ENCODE peak calls at places on chromosomes 6 and 20, in seven cellular contexts. One of them, this sample, is unnamed.

GRCh38 chr6:145789443-145789842 is 25.2 kb downstream of the FBXO30 start:
- DNase-seq in stomach: no peak
- DNase-seq in SK-N-SH: no peak
- DNase-seq in K562: no peak
- DNase-seq in sigmoid colon: no peak
- DNase-seq in esophagus muscularis mucosa: no peak
- DNase-seq in HepG2: no peak
- DNase-seq in this sample: no peak

GRCh38 chr6:118752803-118753202 is 101.4 kb upstream of the CEP85L start:
- DNase-seq in SK-N-SH: no peak
- DNase-seq in esophagus muscularis mucosa: no peak
- DNase-seq in K562: no peak
- DNase-seq in stomach: no peak
- DNase-seq in sigmoid colon: no peak
- DNase-seq in HepG2: no peak
- DNase-seq in this sample: no peak

GRCh38 chr6:160357088-160357487 is 8.9 kb downstream of the SLC22A3 start:
- DNase-seq in K562: no peak
- DNase-seq in HepG2: peak
- DNase-seq in esophagus muscularis mucosa: no peak
- DNase-seq in sigmoid colon: no peak
- DNase-seq in SK-N-SH: no peak
- DNase-seq in stomach: no peak
- DNase-seq in this sample: no peak

GRCh38 chr6:50720623-50721022 is 7.3 kb downstream of the TFAP2D start:
- DNase-seq in sigmoid colon: no peak
- DNase-seq in stomach: no peak
- DNase-seq in SK-N-SH: no peak
- DNase-seq in K562: peak
- DNase-seq in esophagus muscularis mucosa: no peak
- DNase-seq in HepG2: no peak
- DNase-seq in this sample: no peak

GRCh38 chr20:58233881-58234528 is 5.6 kb upstream of the ANKRD60 start:
- DNase-seq in HepG2: peak
- DNase-seq in sigmoid colon: no peak
- DNase-seq in SK-N-SH: peak
- DNase-seq in K562: peak
- DNase-seq in stomach: no peak
- DNase-seq in esophagus muscularis mucosa: peak
- DNase-seq in this sample: peak

GRCh38 chr6:8686077-8686476 is 250.7 kb upstream of the SLC35B3 start:
- DNase-seq in HepG2: no peak
- DNase-seq in SK-N-SH: no peak
- DNase-seq in stomach: no peak
- DNase-seq in esophagus muscularis mucosa: no peak
- DNase-seq in K562: no peak
- DNase-seq in sigmoid colon: no peak
- DNase-seq in this sample: no peak

GRCh38 chr6:41278699-41279405 is 7.6 kb downstream of the TREM1 start:
- DNase-seq in sigmoid colon: no peak
- DNase-seq in esophagus muscularis mucosa: peak
- DNase-seq in stomach: peak
- DNase-seq in K562: peak
- DNase-seq in HepG2: peak
- DNase-seq in SK-N-SH: peak
- DNase-seq in this sample: peak

GRCh38 chr6:169654590-169655391 is 47.0 kb downstream of the WDR27 start:
- DNase-seq in SK-N-SH: peak
- DNase-seq in K562: no peak
- DNase-seq in stomach: peak
- DNase-seq in esophagus muscularis mucosa: no peak
- DNase-seq in sigmoid colon: peak
- DNase-seq in HepG2: no peak
- DNase-seq in this sample: peak

GRCh38 chr6:167824591-167825041 is 2.1 kb upstream of the AFDN start:
- DNase-seq in stomach: no peak
- DNase-seq in SK-N-SH: no peak
- DNase-seq in K562: peak
- DNase-seq in esophagus muscularis mucosa: no peak
- DNase-seq in HepG2: no peak
- DNase-seq in sigmoid colon: peak
- DNase-seq in this sample: no peak

GRCh38 chr6:133887478-133887877 is 1.4 kb upstream of the TCF21 start:
- DNase-seq in K562: no peak
- DNase-seq in esophagus muscularis mucosa: no peak
- DNase-seq in sigmoid colon: no peak
- DNase-seq in SK-N-SH: no peak
- DNase-seq in stomach: no peak
- DNase-seq in HepG2: no peak
- DNase-seq in this sample: no peak

GRCh38 chr6:109349419-109349987 is 32.8 kb downstream of the CD164 start:
- DNase-seq in SK-N-SH: peak
- DNase-seq in esophagus muscularis mucosa: peak
- DNase-seq in K562: peak
- DNase-seq in sigmoid colon: no peak
- DNase-seq in HepG2: peak
- DNase-seq in stomach: peak
- DNase-seq in this sample: peak

GRCh38 chr6:118263929-118264486 is 284.1 kb upstream of the PLN start:
- DNase-seq in SK-N-SH: peak
- DNase-seq in HepG2: peak
- DNase-seq in stomach: no peak
- DNase-seq in sigmoid colon: no peak
- DNase-seq in K562: no peak
- DNase-seq in esophagus muscularis mucosa: no peak
- DNase-seq in this sample: no peak

GRCh38 chr6:158803733-158804143 is 15.4 kb downstream of the EZR start:
- DNase-seq in K562: no peak
- DNase-seq in esophagus muscularis mucosa: no peak
- DNase-seq in sigmoid colon: no peak
- DNase-seq in stomach: peak
- DNase-seq in SK-N-SH: no peak
- DNase-seq in HepG2: no peak
- DNase-seq in this sample: no peak
- H3K27ac ChIP-seq in K562: peak
- H3K27ac ChIP-seq in esophagus muscularis mucosa: peak
- H3K27ac ChIP-seq in sigmoid colon: no peak
- H3K27ac ChIP-seq in stomach: peak
- H3K27ac ChIP-seq in SK-N-SH: peak
- H3K27ac ChIP-seq in HepG2: peak
- H3K27ac ChIP-seq in this sample: peak

DNA sequence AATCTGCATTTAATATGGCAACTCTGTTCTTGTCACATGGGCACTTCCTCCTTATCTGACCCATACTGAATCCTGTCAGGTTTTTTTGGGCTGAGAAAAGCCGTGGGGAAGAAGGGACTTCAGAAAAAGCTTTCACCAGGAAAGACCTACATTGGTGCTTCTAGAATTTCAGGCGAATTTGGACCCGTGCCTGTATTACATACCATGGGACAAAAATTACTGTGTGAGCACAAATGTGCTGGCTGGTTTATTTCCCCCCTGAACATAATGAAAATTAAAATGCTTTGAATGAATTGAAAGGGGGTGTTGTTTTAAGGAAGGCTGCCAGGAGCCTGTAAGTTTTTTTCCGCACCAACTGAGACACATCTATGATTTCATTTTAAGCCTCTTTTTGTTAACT is 29.6 kb downstream of the CAP2 start:
- DNase-seq in stomach: no peak
- DNase-seq in sigmoid colon: no peak
- DNase-seq in esophagus muscularis mucosa: peak
- DNase-seq in HepG2: no peak
- DNase-seq in K562: no peak
- DNase-seq in SK-N-SH: no peak
- DNase-seq in this sample: no peak
- TF ChIP-seq EP300 in stomach: no peak
- TF ChIP-seq EP300 in sigmoid colon: no peak
- TF ChIP-seq EP300 in esophagus muscularis mucosa: no peak
- TF ChIP-seq EP300 in HepG2: no peak
- TF ChIP-seq EP300 in K562: no peak
- TF ChIP-seq EP300 in SK-N-SH: no peak
- TF ChIP-seq EP300 in this sample: no peak

DNA sequence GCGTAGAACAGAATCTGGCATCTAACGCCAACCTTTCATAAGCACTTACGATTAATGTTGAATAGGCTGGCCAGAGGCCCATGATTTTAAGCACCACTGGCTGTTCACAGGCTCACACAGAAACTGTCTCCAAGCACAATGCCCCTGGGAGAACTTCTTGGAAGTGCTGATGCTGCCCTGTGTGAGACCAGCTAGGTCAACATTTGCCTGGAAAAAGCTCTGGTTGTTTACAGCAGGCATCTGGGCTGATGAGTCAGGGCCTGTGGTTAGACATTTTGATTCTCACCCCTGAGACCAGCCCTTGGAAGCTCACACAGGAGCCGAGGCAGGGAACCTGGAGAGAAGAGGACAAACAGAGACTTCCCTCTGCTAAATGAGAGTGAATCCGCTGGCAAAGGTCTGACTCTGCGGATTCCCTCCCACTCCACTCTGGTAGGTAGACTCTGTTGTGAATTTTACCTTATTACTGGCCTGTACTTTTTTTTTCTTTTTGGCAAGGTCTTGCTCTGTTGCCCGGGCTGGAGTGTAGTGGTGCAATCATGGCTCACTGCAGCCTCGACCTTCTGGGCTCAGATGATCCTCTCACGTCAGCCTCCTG is 6.8 kb upstream of the SULF2 start:
- DNase-seq in sigmoid colon: peak
- DNase-seq in K562: no peak
- DNase-seq in HepG2: no peak
- DNase-seq in SK-N-SH: no peak
- DNase-seq in esophagus muscularis mucosa: peak
- DNase-seq in stomach: no peak
- DNase-seq in this sample: peak
- TF ChIP-seq POLR2AphosphoS5 in sigmoid colon: peak
- TF ChIP-seq POLR2AphosphoS5 in K562: no peak
- TF ChIP-seq POLR2AphosphoS5 in HepG2: no peak
- TF ChIP-seq POLR2AphosphoS5 in SK-N-SH: no peak
- TF ChIP-seq POLR2AphosphoS5 in esophagus muscularis mucosa: peak
- TF ChIP-seq POLR2AphosphoS5 in stomach: peak
- TF ChIP-seq POLR2AphosphoS5 in this sample: peak

GRCh38 chr20:14199111-14199510 is 138.3 kb downstream of the FLRT3 start:
- DNase-seq in HepG2: no peak
- DNase-seq in sigmoid colon: no peak
- DNase-seq in K562: no peak
- DNase-seq in stomach: no peak
- DNase-seq in SK-N-SH: no peak
- DNase-seq in esophagus muscularis mucosa: no peak
- DNase-seq in this sample: no peak
- H3K27ac ChIP-seq in HepG2: no peak
- H3K27ac ChIP-seq in sigmoid colon: no peak
- H3K27ac ChIP-seq in K562: no peak
- H3K27ac ChIP-seq in stomach: no peak
- H3K27ac ChIP-seq in SK-N-SH: no peak
- H3K27ac ChIP-seq in esophagus muscularis mucosa: no peak
- H3K27ac ChIP-seq in this sample: no peak

GRCh38 chr20:50792708-50793574 is 1.9 kb upstream of the BCAS4 start:
- DNase-seq in K562: no peak
- DNase-seq in SK-N-SH: no peak
- DNase-seq in sigmoid colon: no peak
- DNase-seq in HepG2: no peak
- DNase-seq in esophagus muscularis mucosa: no peak
- DNase-seq in stomach: no peak
- DNase-seq in this sample: no peak

GRCh38 chr20:50789968-50790650 is 4.8 kb upstream of the BCAS4 start:
- DNase-seq in esophagus muscularis mucosa: no peak
- DNase-seq in stomach: no peak
- DNase-seq in SK-N-SH: no peak
- DNase-seq in K562: no peak
- DNase-seq in sigmoid colon: peak
- DNase-seq in HepG2: no peak
- DNase-seq in this sample: peak

GRCh38 chr20:50788868-50789125 is 6.1 kb upstream of the BCAS4 start:
- DNase-seq in HepG2: no peak
- DNase-seq in sigmoid colon: peak
- DNase-seq in K562: no peak
- DNase-seq in stomach: no peak
- DNase-seq in SK-N-SH: no peak
- DNase-seq in esophagus muscularis mucosa: no peak
- DNase-seq in this sample: no peak

GRCh38 chr20:50788045-50788867 is 6.6 kb upstream of the BCAS4 start:
- DNase-seq in stomach: no peak
- DNase-seq in sigmoid colon: peak
- DNase-seq in SK-N-SH: peak
- DNase-seq in esophagus muscularis mucosa: no peak
- DNase-seq in HepG2: peak
- DNase-seq in K562: peak
- DNase-seq in this sample: no peak

DNA sequence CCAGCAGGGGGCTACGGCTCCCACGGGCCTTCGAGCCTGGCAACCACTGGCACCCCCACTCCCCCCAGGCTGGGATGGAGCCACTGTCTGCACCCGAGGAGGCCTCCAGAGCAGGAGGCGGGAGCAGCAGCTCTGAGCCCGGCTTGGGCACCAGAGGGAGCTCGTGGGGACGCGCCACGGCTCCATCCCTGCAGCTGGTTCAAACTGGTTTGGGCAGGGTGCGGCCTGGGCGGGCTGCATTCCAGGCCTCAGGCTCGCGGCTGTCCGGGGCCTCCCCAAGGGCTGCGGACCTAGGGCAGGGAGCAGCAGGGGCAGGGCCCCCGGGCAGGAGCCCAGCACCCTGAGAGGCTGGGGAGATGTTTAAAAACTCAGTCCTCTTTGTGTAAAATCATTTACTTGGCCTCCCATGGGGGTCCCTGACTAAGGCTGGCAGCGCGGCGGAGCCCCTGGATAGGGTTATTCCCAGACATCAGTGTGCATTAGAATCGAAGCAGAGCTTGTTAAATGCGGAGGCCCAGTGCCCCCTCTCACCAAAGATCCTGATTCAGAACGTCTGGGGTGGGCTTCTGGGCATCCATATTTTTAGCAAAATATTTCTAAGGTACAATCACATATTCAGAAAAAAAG is 4.1 kb upstream of the BCAS4 start:
- DNase-seq in stomach: peak
- DNase-seq in sigmoid colon: peak
- DNase-seq in HepG2: peak
- DNase-seq in SK-N-SH: peak
- DNase-seq in esophagus muscularis mucosa: peak
- DNase-seq in K562: peak
- DNase-seq in this sample: peak
- TF ChIP-seq EP300 in stomach: peak
- TF ChIP-seq EP300 in sigmoid colon: no peak
- TF ChIP-seq EP300 in HepG2: peak
- TF ChIP-seq EP300 in SK-N-SH: peak
- TF ChIP-seq EP300 in esophagus muscularis mucosa: no peak
- TF ChIP-seq EP300 in K562: peak
- TF ChIP-seq EP300 in this sample: peak